ENCODE peak calls at places on chromosomes 2 and 18, in nine cellular contexts. I, R, N, A, O, Y, Z, V and D are unnamed samples.

GRCh38 chr18:23963443-23964185 is 50.9 kb upstream of the TTC39C start:
- DNase-seq in O (no peak), N (no peak), R (no peak), Y (no peak), V (no peak), A (no peak), I (no peak), Z (no peak), D (no peak)

GRCh38 chr18:28684746-28685145 is 507.8 kb upstream of the CDH2 start:
- DNase-seq in O (no peak), N (no peak), Y (no peak), V (no peak), R (no peak), A (no peak), Z (no peak), I (no peak), D (no peak)

GRCh38 chr2:184597996-184598312 is 375 bp upstream of the ZNF804A start:
- DNase-seq in O (no peak), Z (no peak), R (no peak), Y (no peak), A (no peak), V (no peak), I (no peak), N (no peak), D (no peak)

GRCh38 chr2:60339286-60339685 is 214.2 kb downstream of the BCL11A start:
- DNase-seq in O (no peak), N (no peak), I (no peak), R (no peak), V (no peak), A (no peak), Z (no peak), Y (no peak), D (no peak)

GRCh38 chr2:37911296-37911888 is 13.7 kb upstream of the RMDN2 start:
- DNase-seq in I (no peak), O (no peak), V (no peak), Z (no peak), N (no peak), A (no peak), Y (no peak), R (no peak), D (no peak)

GRCh38 chr2:66488946-66489345 is 54.0 kb downstream of the MEIS1 start:
- DNase-seq in N (no peak), A (no peak), Z (peak), V (no peak), R (no peak), O (no peak), I (no peak), Y (no peak), D (no peak)

GRCh38 chr2:236769981-236770671 is 200.5 kb downstream of the ACKR3 start:
- DNase-seq in R (no peak), N (no peak), V (peak), O (no peak), A (no peak), Y (no peak), I (no peak), Z (no peak), D (no peak)

GRCh38 chr2:42622943-42623676 is 54.7 kb downstream of the MTA3 start:
- DNase-seq in R (no peak), I (no peak), Z (no peak), N (no peak), V (no peak), Y (peak), A (no peak), O (no peak), D (peak)

GRCh38 chr18:78526923-78527775 is 452.5 kb upstream of the SALL3 start:
- DNase-seq in V (no peak), O (no peak), I (no peak), N (no peak), R (no peak), A (no peak), Y (peak), Z (peak), D (no peak)

GRCh38 chr2:223815884-223816570 is 21.4 kb downstream of the AP1S3 start:
- DNase-seq in I (no peak), Y (no peak), R (no peak), A (no peak), N (no peak), V (no peak), Z (no peak), O (no peak), D (no peak)

GRCh38 chr2:36556847-36557246 is 41.1 kb downstream of the FEZ2 start:
- DNase-seq in N (no peak), V (no peak), Y (no peak), R (no peak), I (no peak), A (no peak), Z (no peak), O (no peak), D (no peak)

GRCh38 chr2:97688062-97688827 is 18.7 kb downstream of the C2orf92 start:
- DNase-seq in Y (no peak), I (no peak), A (no peak), Z (no peak), O (no peak), N (no peak), V (no peak), R (no peak), D (no peak)

GRCh38 chr2:71452565-71452964 is 796 bp upstream of the DYSF start:
- DNase-seq in N (no peak), R (no peak), I (no peak), O (peak), A (no peak), V (peak), Z (peak), Y (peak), D (no peak)

GRCh38 chr2:162118166-162119031 is 33.6 kb downstream of the GCG start:
- DNase-seq in V (no peak), I (no peak), N (no peak), Z (no peak), A (no peak), Y (no peak), O (no peak), R (no peak), D (no peak)

GRCh38 chr18:596288-596881 is 403 bp upstream of the CLUL1 start:
- DNase-seq in V (peak), R (peak), Y (peak), Z (peak), I (peak), A (no peak), O (peak), N (no peak), D (peak)

GRCh38 chr18:6650756-6651155 is 78.8 kb upstream of the ARHGAP28 start:
- DNase-seq in R (no peak), N (no peak), I (no peak), Y (no peak), A (no peak), Z (no peak), O (no peak), V (no peak), D (no peak)

GRCh38 chr2:201270293-201271001 is 10.1 kb downstream of the CASP8 start:
- DNase-seq in V (no peak), A (no peak), Z (no peak), Y (no peak), O (no peak), I (no peak), N (no peak), R (no peak), D (no peak)

GRCh38 chr2:216410550-216410949 is 1.7 kb upstream of the SMARCAL1 start:
- DNase-seq in O (no peak), Z (no peak), N (no peak), A (no peak), I (no peak), Y (no peak), V (no peak), R (no peak), D (no peak)

GRCh38 chr18:14104906-14105748 is 27.1 kb downstream of the ZNF519 start:
- DNase-seq in R (no peak), I (no peak), V (no peak), N (no peak), Y (no peak), Z (no peak), O (no peak), A (no peak), D (no peak)

GRCh38 chr2:108607706-108608301 is 73.5 kb downstream of the LIMS1 start:
- DNase-seq in R (no peak), N (no peak), V (no peak), O (no peak), I (peak), Y (peak), A (peak), Z (peak), D (peak)

GRCh38 chr2:5978352-5978751 is 286.2 kb downstream of the SOX11 start:
- DNase-seq in O (no peak), I (no peak), R (no peak), Z (no peak), A (no peak), V (no peak), Y (no peak), N (no peak), D (no peak)

GRCh38 chr2:194567661-194568017 is 1089.4 kb upstream of the SLC39A10 start:
- DNase-seq in Z (no peak), N (no peak), V (no peak), R (no peak), A (no peak), I (no peak), Y (no peak), O (no peak), D (no peak)

GRCh38 chr2:203022751-203023150 is 8.1 kb downstream of the NBEAL1 start:
- DNase-seq in R (no peak), O (no peak), Y (no peak), N (no peak), Z (no peak), A (no peak), V (no peak), I (no peak), D (no peak)

GRCh38 chr2:88071365-88071764 is 3.7 kb downstream of the SMYD1 start:
- DNase-seq in Z (no peak), A (no peak), O (no peak), N (no peak), V (no peak), Y (peak), R (no peak), I (no peak), D (no peak)

GRCh38 chr2:102235491-102235890 is 48.7 kb downstream of the IL1RL2 start:
- DNase-seq in Y (peak), V (no peak), N (no peak), A (no peak), Z (peak), O (peak), I (no peak), R (no peak), D (no peak)

GRCh38 chr2:216222650-216223352 is 113.7 kb downstream of the XRCC5 start:
- DNase-seq in Z (peak), R (no peak), Y (peak), O (no peak), I (no peak), A (no peak), N (no peak), V (peak), D (no peak)

GRCh38 chr18:50203801-50204604 is 9.1 kb upstream of the MYO5B start:
- DNase-seq in R (no peak), Z (peak), V (peak), I (no peak), O (no peak), N (peak), A (no peak), Y (peak), D (peak)

GRCh38 chr18:55402731-55403405 is 185.1 kb downstream of the TCF4 start:
- DNase-seq in N (no peak), V (no peak), I (no peak), O (no peak), Y (no peak), A (no peak), Z (no peak), R (no peak), D (no peak)

GRCh38 chr2:64498438-64498837 is 25.7 kb upstream of the AFTPH start:
- DNase-seq in A (no peak), R (no peak), Z (no peak), V (no peak), I (no peak), N (no peak), Y (no peak), O (no peak), D (no peak)

GRCh38 chr2:203279288-203279687 is 40.5 kb downstream of the CYP20A1 start:
- DNase-seq in I (no peak), N (no peak), A (no peak), Y (no peak), R (no peak), O (no peak), Z (no peak), V (no peak), D (no peak)

GRCh38 chr18:80234398-80234797 is 12.9 kb downstream of the PARD6G start:
- DNase-seq in R (no peak), Y (no peak), V (no peak), N (no peak), O (no peak), Z (no peak), A (no peak), I (no peak), D (no peak)

GRCh38 chr2:236162804-236163482 is 5.2 kb downstream of the GBX2 start:
- DNase-seq in A (no peak), I (no peak), Z (peak), N (no peak), O (no peak), R (peak), V (no peak), Y (peak), D (no peak)

GRCh38 chr2:98902209-98903063 is 33.6 kb downstream of the CRACDL start:
- DNase-seq in A (no peak), I (no peak), Z (no peak), N (no peak), R (no peak), Y (no peak), O (no peak), V (no peak), D (no peak)

GRCh38 chr18:60024345-60024744 is 124.5 kb downstream of the PMAIP1 start:
- DNase-seq in N (no peak), V (no peak), A (no peak), I (no peak), O (no peak), Z (no peak), R (no peak), Y (no peak), D (no peak)

GRCh38 chr2:206198677-206199076 is 39.0 kb downstream of the EEF1B2 start:
- DNase-seq in R (no peak), A (no peak), Z (no peak), N (no peak), V (no peak), Y (no peak), O (no peak), I (no peak), D (no peak)

GRCh38 chr2:65064728-65065552 is 8.7 kb downstream of the CEP68 start:
- DNase-seq in A (peak), R (no peak), V (peak), Z (peak), I (peak), O (no peak), N (peak), Y (peak), D (peak)

GRCh38 chr2:1693723-1694122 is 50.6 kb downstream of the PXDN start:
- DNase-seq in I (no peak), R (no peak), Z (no peak), Y (no peak), A (no peak), N (peak), V (no peak), O (peak), D (no peak)